ENCODE peak calls at places on chromosomes 6 and 20, in nine cellular contexts. W is foreskin fibroblast; M is CD4-positive, alpha-beta memory T cell; X is A549; K is lung; B is fibroblast of lung; D is CD4-positive, CD25-positive, alpha-beta regulatory T cell; G is effector memory CD4-positive, alpha-beta T cell; Q is GM23248. Y is an unnamed sample.

GRCh38 chr6:87742106-87742505 is 40.1 kb upstream of the AKIRIN2 start:
- DNase-seq in W (no peak), M (peak), X (no peak), K (no peak), B (no peak), D (peak), G (peak), Q (no peak), Y (no peak)

GRCh38 chr20:4896971-4897497 is 104.3 kb downstream of the SLC23A2 start:
- DNase-seq in W (no peak), M (no peak), X (no peak), K (no peak), B (no peak), D (peak), G (no peak), Q (no peak), Y (no peak)

GRCh38 chr6:40587240-40588069 is at the start of gene LRFN2:
- DNase-seq in W (peak), M (no peak), X (peak), K (peak), B (peak), D (peak), G (no peak), Q (peak), Y (peak)

GRCh38 chr6:12148841-12149240 is 136.7 kb downstream of the HIVEP1 start:
- DNase-seq in W (no peak), M (no peak), X (no peak), K (no peak), B (no peak), D (no peak), G (no peak), Q (peak), Y (no peak)

GRCh38 chr20:61514805-61515505 is 262.9 kb downstream of the CDH4 start:
- DNase-seq in W (no peak), M (no peak), X (no peak), K (no peak), B (no peak), D (no peak), G (no peak), Q (no peak), Y (no peak)

GRCh38 chr6:81487489-81487888 is 265.0 kb downstream of the TENT5A start:
- DNase-seq in W (peak), M (no peak), X (no peak), K (no peak), B (peak), D (no peak), G (no peak), Q (no peak), Y (no peak)

GRCh38 chr6:113742342-113742741 is 114.8 kb upstream of the MARCKS start:
- DNase-seq in W (no peak), M (no peak), X (no peak), K (no peak), B (no peak), D (no peak), G (no peak), Q (no peak), Y (no peak)

GRCh38 chr20:47300071-47300470 is 56.4 kb downstream of the ZMYND8 start:
- DNase-seq in W (peak), M (no peak), X (no peak), K (no peak), B (peak), D (no peak), G (no peak), Q (peak), Y (peak)

GRCh38 chr20:36331182-36331581 is 25.0 kb downstream of the DLGAP4 start:
- DNase-seq in W (no peak), M (no peak), X (no peak), K (no peak), B (no peak), D (no peak), G (no peak), Q (no peak), Y (no peak)

GRCh38 chr6:154267508-154268106 is 89.0 kb downstream of the IPCEF1 start:
- DNase-seq in W (no peak), M (no peak), X (no peak), K (no peak), B (no peak), D (no peak), G (no peak), Q (no peak), Y (no peak)

GRCh38 chr20:33731693-33732165 is at the start of gene ZNF341:
- DNase-seq in W (no peak), M (peak), X (peak), K (peak), B (no peak), D (peak), G (peak), Q (peak), Y (no peak)

GRCh38 chr6:144055121-144055931 is 40.0 kb downstream of the SF3B5 start:
- DNase-seq in W (no peak), M (peak), X (no peak), K (no peak), B (no peak), D (peak), G (no peak), Q (peak), Y (no peak)

GRCh38 chr6:68975064-68975463 is 340.0 kb downstream of the ADGRB3 start:
- DNase-seq in W (peak), M (no peak), X (no peak), K (no peak), B (peak), D (no peak), G (no peak), Q (no peak), Y (no peak)

GRCh38 chr20:62543470-62544302 is 67.9 kb upstream of the GATA5 start:
- DNase-seq in W (no peak), M (no peak), X (no peak), K (no peak), B (no peak), D (no peak), G (no peak), Q (peak), Y (no peak)

GRCh38 chr6:42453649-42454427 is 2.1 kb upstream of the TRERF1 start:
- DNase-seq in W (peak), M (peak), X (peak), K (no peak), B (peak), D (no peak), G (no peak), Q (peak), Y (no peak)

GRCh38 chr6:82458147-82458546 is 94.5 kb downstream of the TPBG start:
- DNase-seq in W (peak), M (no peak), X (no peak), K (no peak), B (no peak), D (no peak), G (no peak), Q (no peak), Y (no peak)

GRCh38 chr6:163333038-163333437 is 81.5 kb upstream of the QKI start:
- DNase-seq in W (no peak), M (no peak), X (no peak), K (no peak), B (no peak), D (no peak), G (no peak), Q (no peak), Y (no peak)

GRCh38 chr20:41352666-41353065 is 12.0 kb downstream of the LPIN3 start:
- DNase-seq in W (no peak), M (no peak), X (no peak), K (no peak), B (no peak), D (no peak), G (no peak), Q (no peak), Y (no peak)

GRCh38 chr20:50574586-50574985 is 64.4 kb downstream of the PTPN1 start:
- DNase-seq in W (no peak), M (no peak), X (no peak), K (no peak), B (no peak), D (no peak), G (no peak), Q (no peak), Y (no peak)

GRCh38 chr20:50571466-50571865 is 61.3 kb downstream of the PTPN1 start:
- DNase-seq in W (no peak), M (no peak), X (no peak), K (no peak), B (no peak), D (no peak), G (no peak), Q (no peak), Y (no peak)

GRCh38 chr20:50574108-50574507 is 63.9 kb downstream of the PTPN1 start:
- DNase-seq in W (no peak), M (no peak), X (no peak), K (no peak), B (no peak), D (no peak), G (no peak), Q (no peak), Y (no peak)

GRCh38 chr20:50575869-50576720 is 65.9 kb downstream of the PTPN1 start:
- DNase-seq in W (peak), M (peak), X (peak), K (peak), B (peak), D (peak), G (peak), Q (peak), Y (no peak)

DNA sequence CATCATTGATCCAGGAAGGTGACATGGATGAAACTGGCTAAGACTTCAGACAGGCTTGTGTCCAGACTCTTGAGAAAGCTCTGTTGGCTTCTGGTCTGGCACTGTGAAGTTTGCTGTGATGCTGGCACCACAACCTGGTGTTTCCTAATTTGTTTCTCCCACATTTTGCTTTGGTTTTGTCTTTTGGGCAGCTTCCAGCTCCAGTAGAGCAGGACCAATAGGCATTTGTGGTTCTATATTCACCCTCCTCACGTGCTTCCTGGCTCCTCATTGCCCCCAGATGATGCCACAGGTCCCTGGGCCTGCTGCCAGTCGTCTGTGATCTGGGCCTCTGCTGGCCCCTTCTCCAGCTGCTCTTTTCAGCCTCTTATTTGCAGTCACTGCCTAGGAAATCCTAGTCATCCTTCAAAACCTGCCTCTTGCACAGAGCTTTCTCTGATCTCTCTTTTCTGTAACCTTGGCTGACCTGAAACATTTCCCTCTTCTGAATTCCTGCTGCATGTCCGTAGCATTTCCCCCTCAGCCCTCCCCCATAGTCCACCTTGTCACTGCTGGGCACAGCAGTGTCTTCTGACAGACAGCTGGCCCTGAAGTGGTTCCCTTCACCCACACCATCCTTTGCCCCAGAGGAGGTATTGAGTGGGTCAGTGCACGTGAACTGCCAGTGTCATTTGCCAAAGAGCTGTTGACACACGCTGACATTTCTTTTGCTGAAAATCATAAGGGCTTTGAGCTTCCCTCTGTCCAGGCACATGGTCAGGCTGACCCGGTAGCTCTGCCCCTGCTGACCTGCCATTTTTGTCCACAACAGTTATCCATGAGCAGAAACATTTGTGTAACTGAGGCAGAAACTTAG is 63.0 kb downstream of the PTPN1 start:
- DNase-seq in W (peak), M (no peak), X (no peak), K (no peak), B (peak), D (no peak), G (no peak), Q (peak), Y (peak)
- H3K4me3 ChIP-seq in W (no peak), M (no peak), X (no peak), K (no peak), B (no peak), D (no peak), G (no peak), Q (no peak), Y (no peak)

DNA sequence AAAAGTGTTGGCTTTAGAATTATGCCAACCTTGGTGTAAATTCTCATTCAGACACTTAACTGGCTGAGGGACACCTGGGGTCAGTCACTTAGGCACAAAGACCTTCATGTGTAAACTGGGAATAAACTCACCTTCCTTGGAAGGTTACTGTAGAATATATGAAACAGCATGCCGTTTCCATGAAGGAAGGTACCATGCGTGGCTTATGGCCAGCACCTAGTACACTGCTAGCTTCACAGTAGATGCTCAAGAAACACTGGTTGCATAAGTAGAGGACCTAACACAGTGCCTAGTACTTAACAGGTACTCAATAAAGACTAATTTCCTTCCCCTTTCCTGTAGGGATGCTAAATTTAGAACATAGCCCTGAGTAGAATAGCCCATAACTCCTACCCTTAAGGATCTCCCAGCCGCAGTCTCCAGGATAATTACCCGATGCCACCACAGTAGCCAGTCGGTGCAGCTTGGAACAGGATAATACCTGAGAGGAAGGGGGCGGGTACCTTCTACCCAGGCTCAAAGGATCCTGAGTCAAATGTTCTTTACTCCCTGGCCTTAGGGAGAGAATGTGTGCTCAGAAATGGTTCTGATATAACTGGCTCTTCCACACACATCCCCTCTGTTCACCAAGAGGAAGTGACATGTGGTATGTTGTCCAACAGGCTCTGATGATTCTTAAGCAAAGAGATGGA is 3.6 kb downstream of the BCL2L1 start:
- DNase-seq in W (peak), M (no peak), X (no peak), K (peak), B (no peak), D (peak), G (no peak), Q (no peak), Y (no peak)
- H3K4me3 ChIP-seq in W (peak), M (peak), X (peak), K (peak), B (peak), D (peak), G (no peak), Q (peak), Y (peak)

GRCh38 chr20:38515631-38516030 is 43.0 kb downstream of the RALGAPB start:
- DNase-seq in W (no peak), M (no peak), X (no peak), K (no peak), B (no peak), D (no peak), G (no peak), Q (no peak), Y (no peak)
- H3K4me3 ChIP-seq in W (no peak), M (no peak), X (no peak), K (no peak), B (no peak), D (no peak), G (no peak), Q (no peak), Y (no peak)

GRCh38 chr6:7106215-7106751 is 1.5 kb upstream of the RREB1 start:
- DNase-seq in W (peak), M (no peak), X (no peak), K (no peak), B (peak), D (no peak), G (no peak), Q (no peak), Y (no peak)
- H3K4me3 ChIP-seq in W (peak), M (peak), X (no peak), K (no peak), B (no peak), D (peak), G (peak), Q (peak), Y (no peak)

DNA sequence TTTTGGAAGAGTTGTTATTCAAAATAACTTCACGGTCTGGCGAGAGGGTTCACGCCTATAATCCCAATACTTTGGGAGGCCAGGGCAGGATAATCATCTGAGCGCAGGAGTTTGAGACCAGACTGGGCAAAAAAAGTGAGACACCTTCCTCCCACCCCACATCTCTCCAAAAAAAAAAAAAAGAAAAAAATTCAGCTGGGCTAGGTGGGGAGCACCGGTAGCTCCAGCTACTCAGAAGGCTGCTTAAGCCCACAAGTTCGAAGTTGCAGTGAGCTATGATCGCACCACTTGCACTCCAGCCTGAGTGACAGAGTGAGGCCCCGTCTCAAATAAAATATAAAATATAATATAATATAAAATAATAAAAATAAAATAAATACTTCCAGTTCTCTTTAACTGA is 10.4 kb downstream of the OR2B2 start:
- DNase-seq in W (no peak), M (no peak), X (no peak), K (no peak), B (no peak), D (no peak), G (no peak), Q (no peak), Y (no peak)
- H3K4me3 ChIP-seq in W (no peak), M (no peak), X (peak), K (no peak), B (no peak), D (no peak), G (no peak), Q (no peak), Y (no peak)

DNA sequence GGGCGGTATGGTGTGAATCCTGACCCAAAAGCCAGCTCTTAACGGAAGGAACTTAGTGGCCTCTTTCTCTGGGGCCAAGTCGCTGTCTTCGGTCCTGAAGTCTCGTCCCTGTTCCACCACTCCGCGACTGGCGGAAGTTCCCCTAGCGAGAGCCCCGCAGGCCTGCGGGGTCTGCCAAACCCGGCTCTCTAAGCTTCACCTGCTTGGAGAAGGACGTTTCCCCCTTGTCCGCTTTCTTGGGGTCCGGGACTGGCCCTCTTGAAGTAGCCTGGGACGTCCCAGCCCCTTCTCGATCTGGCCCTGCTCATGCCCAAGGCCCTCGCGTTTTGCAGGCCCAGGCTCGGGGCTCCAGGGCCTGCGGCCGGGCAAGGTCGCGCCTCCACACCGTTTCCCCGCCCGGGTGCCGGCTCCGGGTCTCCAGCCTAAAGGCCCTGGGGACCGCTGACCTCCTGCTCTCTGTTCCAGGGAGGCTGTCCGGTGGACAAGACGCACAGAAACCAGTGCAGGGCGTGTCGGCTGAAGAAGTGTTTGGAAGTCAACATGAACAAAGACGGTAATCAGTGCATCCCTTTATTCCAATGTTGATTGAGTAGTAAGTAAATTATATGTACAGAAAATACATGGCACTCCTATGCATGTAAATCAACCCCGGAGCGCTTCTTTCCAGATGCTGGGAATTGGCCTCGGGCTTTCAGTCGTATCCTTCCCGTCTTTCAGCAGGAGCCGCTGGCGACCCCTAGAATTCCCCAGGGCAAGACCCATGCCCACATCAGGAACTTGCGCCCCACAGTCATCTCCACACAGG is 8.8 kb downstream of the NR2E1 start:
- DNase-seq in W (peak), M (no peak), X (no peak), K (no peak), B (peak), D (peak), G (no peak), Q (peak), Y (no peak)
- H3K4me3 ChIP-seq in W (no peak), M (no peak), X (no peak), K (no peak), B (no peak), D (no peak), G (no peak), Q (no peak), Y (no peak)